ENCODE peak calls at places on chromosomes 1 and 21, in nine cellular contexts. I is stimulated activated naive B cell treated with anti-CD40 and anti-IgM and Interleukin-4, amounts not matched to agents 10 μg/mL and 1 μg/mL and 100 μg/mL, for 72 hours; D is GM06990; N is fibroblast of mammary gland; M is endothelial cell; R is EL; K is activated naive CD8-positive, alpha-beta T cell treated with anti-CD3 and anti-CD28 coated beads for 36 hours; C is kidney glomerular epithelial cell; U is choroid plexus epithelial cell. B is an unnamed sample.

GRCh38 chr1:941588-942383 is 17.3 kb downstream of the NOC2L start:
- DNase-seq in I (no peak), D (no peak), N (peak), M (no peak), R (peak), K (peak), C (no peak), U (peak), B (peak)

GRCh38 chr1:235093013-235093618 is 35.5 kb downstream of the TOMM20 start:
- DNase-seq in I (no peak), D (no peak), N (peak), M (peak), R (peak), K (no peak), C (no peak), U (peak), B (peak)

GRCh38 chr1:94971491-94971924 is 44.6 kb upstream of the CNN3 start:
- DNase-seq in I (no peak), D (no peak), N (peak), M (no peak), R (peak), K (no peak), C (peak), U (peak), B (no peak)

GRCh38 chr1:94716966-94717365 is 103.2 kb upstream of the SLC44A3 start:
- DNase-seq in I (no peak), D (no peak), N (no peak), M (no peak), R (no peak), K (no peak), C (no peak), U (peak), B (no peak)

GRCh38 chr1:176656257-176656995 is 193.5 kb downstream of the PAPPA2 start:
- DNase-seq in I (no peak), D (no peak), N (peak), M (no peak), R (peak), K (no peak), C (peak), U (peak), B (peak)

GRCh38 chr1:53860967-53861411 is 22.9 kb upstream of the NDC1 start:
- DNase-seq in I (peak), D (no peak), N (peak), M (peak), R (peak), K (peak), C (peak), U (peak), B (peak)

GRCh38 chr1:231376875-231377549 is 38.9 kb downstream of the SPRTN start:
- DNase-seq in I (no peak), D (no peak), N (no peak), M (no peak), R (no peak), K (peak), C (no peak), U (no peak), B (no peak)

GRCh38 chr1:224435318-224435763 is 744 bp upstream of the WDR26 start:
- DNase-seq in I (no peak), D (no peak), N (peak), M (no peak), R (peak), K (no peak), C (peak), U (peak), B (no peak)

GRCh38 chr1:245572709-245573108 is 417.9 kb downstream of the KIF26B start:
- DNase-seq in I (no peak), D (no peak), N (no peak), M (no peak), R (no peak), K (no peak), C (no peak), U (no peak), B (no peak)

GRCh38 chr21:46063734-46064680 is 33.9 kb upstream of the COL6A2 start:
- DNase-seq in I (no peak), D (no peak), N (no peak), M (no peak), R (no peak), K (no peak), C (no peak), U (no peak), B (no peak)

GRCh38 chr1:32094721-32095521 is 12.9 kb upstream of the KPNA6 start:
- DNase-seq in I (no peak), D (no peak), N (peak), M (no peak), R (no peak), K (no peak), C (no peak), U (no peak), B (no peak)

GRCh38 chr1:29698626-29699025 is 462.3 kb downstream of the PTPRU start:
- DNase-seq in I (no peak), D (no peak), N (no peak), M (no peak), R (no peak), K (no peak), C (no peak), U (no peak), B (no peak)

GRCh38 chr1:212860713-212861581 is 2.9 kb downstream of the FLVCR1 start:
- DNase-seq in I (no peak), D (no peak), N (peak), M (no peak), R (peak), K (no peak), C (no peak), U (peak), B (no peak)

GRCh38 chr1:53295746-53296722 is 31.8 kb downstream of the LRP8 start:
- DNase-seq in I (peak), D (no peak), N (no peak), M (no peak), R (no peak), K (no peak), C (no peak), U (no peak), B (no peak)

GRCh38 chr1:17307946-17308345 is at the start of gene PADI4:
- DNase-seq in I (no peak), D (no peak), N (no peak), M (no peak), R (no peak), K (no peak), C (no peak), U (no peak), B (no peak)

GRCh38 chr21:27035791-27036190 is 68.9 kb upstream of the ADAMTS5 start:
- DNase-seq in I (no peak), D (no peak), N (no peak), M (no peak), R (no peak), K (no peak), C (no peak), U (no peak), B (no peak)

GRCh38 chr1:183097438-183098051 is 74.3 kb downstream of the LAMC1 start:
- DNase-seq in I (no peak), D (no peak), N (peak), M (no peak), R (peak), K (no peak), C (peak), U (peak), B (peak)

GRCh38 chr1:7253988-7254587 is 468.8 kb downstream of the CAMTA1 start:
- DNase-seq in I (no peak), D (no peak), N (no peak), M (no peak), R (no peak), K (no peak), C (no peak), U (no peak), B (no peak)

GRCh38 chr1:108817016-108817415 is 39.9 kb downstream of the AKNAD1 start:
- DNase-seq in I (no peak), D (no peak), N (peak), M (no peak), R (peak), K (no peak), C (no peak), U (peak), B (peak)

GRCh38 chr1:32981003-32981909 is 16.6 kb upstream of the RNF19B start:
- DNase-seq in I (peak), D (peak), N (peak), M (peak), R (peak), K (peak), C (peak), U (peak), B (peak)

GRCh38 chr1:225824522-225824921 is 14.6 kb downstream of the EPHX1 start:
- DNase-seq in I (no peak), D (no peak), N (no peak), M (no peak), R (no peak), K (no peak), C (no peak), U (no peak), B (no peak)

GRCh38 chr1:230169454-230170152 is 102.6 kb downstream of the GALNT2 start:
- DNase-seq in I (no peak), D (no peak), N (no peak), M (no peak), R (no peak), K (no peak), C (peak), U (peak), B (no peak)

GRCh38 chr1:208202333-208202987 is 41.7 kb downstream of the PLXNA2 start:
- DNase-seq in I (no peak), D (no peak), N (no peak), M (no peak), R (no peak), K (no peak), C (no peak), U (no peak), B (no peak)

GRCh38 chr1:103211073-103211472 is 102.8 kb upstream of the COL11A1 start:
- DNase-seq in I (no peak), D (no peak), N (peak), M (no peak), R (peak), K (no peak), C (peak), U (peak), B (no peak)

GRCh38 chr1:156276966-156277381 is 5.7 kb downstream of the SMG5 start:
- DNase-seq in I (no peak), D (no peak), N (peak), M (no peak), R (no peak), K (no peak), C (no peak), U (peak), B (no peak)

GRCh38 chr1:5622412-5622811 is 369.8 kb downstream of the NPHP4 start:
- DNase-seq in I (no peak), D (no peak), N (no peak), M (no peak), R (no peak), K (no peak), C (no peak), U (no peak), B (no peak)

GRCh38 chr1:112646225-112646624 is 26.6 kb downstream of the CAPZA1 start:
- DNase-seq in I (no peak), D (no peak), N (no peak), M (no peak), R (no peak), K (no peak), C (no peak), U (no peak), B (no peak)

GRCh38 chr1:77188770-77189169 is 30.5 kb downstream of the PIGK start:
- DNase-seq in I (no peak), D (no peak), N (no peak), M (no peak), R (no peak), K (no peak), C (no peak), U (no peak), B (no peak)

GRCh38 chr1:160993544-160993943 is 27.4 kb downstream of the F11R start:
- DNase-seq in I (no peak), D (no peak), N (peak), M (no peak), R (peak), K (no peak), C (peak), U (peak), B (no peak)

GRCh38 chr21:37873655-37874054 is 42.6 kb downstream of the KCNJ6 start:
- DNase-seq in I (no peak), D (no peak), N (no peak), M (no peak), R (peak), K (no peak), C (no peak), U (peak), B (no peak)